ENCODE peak calls at places on chromosome 12, in nine cellular contexts. One of them, this sample, is unnamed. For H3K27me3, the result is how much of the 10 kb centered on the place peaks cover.

GRCh38 chr12:48542300-48542928 is 17.0 kb downstream of the OR8S1 start:
- DNase-seq in mammary epithelial cell: peak
- DNase-seq in endothelial cell of umbilical vein: peak
- DNase-seq in neural progenitor cell: peak
- DNase-seq in mesenchymal stem cell: peak
- DNase-seq in H9: peak
- DNase-seq in SK-N-SH: no peak
- DNase-seq in hepatocyte: peak
- DNase-seq in fibroblast of lung: peak
- DNase-seq in this sample: peak

GRCh38 chr12:27547592-27547991 is 23.6 kb downstream of the PPFIBP1 start:
- DNase-seq in mammary epithelial cell: no peak
- DNase-seq in endothelial cell of umbilical vein: no peak
- DNase-seq in neural progenitor cell: no peak
- DNase-seq in mesenchymal stem cell: no peak
- DNase-seq in H9: no peak
- DNase-seq in SK-N-SH: no peak
- DNase-seq in hepatocyte: no peak
- DNase-seq in fibroblast of lung: no peak
- DNase-seq in this sample: no peak

GRCh38 chr12:87953257-87953860 is 75.8 kb downstream of the C12orf50 start:
- DNase-seq in mammary epithelial cell: peak
- DNase-seq in endothelial cell of umbilical vein: peak
- DNase-seq in neural progenitor cell: peak
- DNase-seq in mesenchymal stem cell: peak
- DNase-seq in H9: no peak
- DNase-seq in SK-N-SH: peak
- DNase-seq in hepatocyte: peak
- DNase-seq in fibroblast of lung: peak
- DNase-seq in this sample: no peak

GRCh38 chr12:74985293-74985985 is 224.2 kb downstream of the KCNC2 start:
- DNase-seq in mammary epithelial cell: no peak
- DNase-seq in endothelial cell of umbilical vein: no peak
- DNase-seq in neural progenitor cell: no peak
- DNase-seq in mesenchymal stem cell: no peak
- DNase-seq in H9: peak
- DNase-seq in SK-N-SH: no peak
- DNase-seq in hepatocyte: no peak
- DNase-seq in fibroblast of lung: no peak
- DNase-seq in this sample: no peak

GRCh38 chr12:121524196-121524930 is 56.5 kb downstream of the KDM2B start:
- DNase-seq in mammary epithelial cell: no peak
- DNase-seq in endothelial cell of umbilical vein: no peak
- DNase-seq in neural progenitor cell: peak
- DNase-seq in mesenchymal stem cell: no peak
- DNase-seq in H9: no peak
- DNase-seq in SK-N-SH: no peak
- DNase-seq in hepatocyte: no peak
- DNase-seq in fibroblast of lung: no peak
- DNase-seq in this sample: no peak

GRCh38 chr12:124188561-124189405 is 106.1 kb upstream of the RFLNA start:
- DNase-seq in mammary epithelial cell: no peak
- DNase-seq in endothelial cell of umbilical vein: peak
- DNase-seq in neural progenitor cell: no peak
- DNase-seq in mesenchymal stem cell: peak
- DNase-seq in H9: no peak
- DNase-seq in SK-N-SH: no peak
- DNase-seq in hepatocyte: peak
- DNase-seq in fibroblast of lung: no peak
- DNase-seq in this sample: peak

GRCh38 chr12:69066420-69067373 is 133.7 kb upstream of the CPM start:
- DNase-seq in mammary epithelial cell: no peak
- DNase-seq in endothelial cell of umbilical vein: no peak
- DNase-seq in neural progenitor cell: no peak
- DNase-seq in mesenchymal stem cell: no peak
- DNase-seq in H9: peak
- DNase-seq in SK-N-SH: no peak
- DNase-seq in hepatocyte: no peak
- DNase-seq in fibroblast of lung: no peak
- DNase-seq in this sample: no peak

GRCh38 chr12:92094751-92095161 is 50.9 kb downstream of the BTG1 start:
- DNase-seq in mammary epithelial cell: no peak
- DNase-seq in endothelial cell of umbilical vein: peak
- DNase-seq in neural progenitor cell: no peak
- DNase-seq in mesenchymal stem cell: peak
- DNase-seq in H9: no peak
- DNase-seq in SK-N-SH: no peak
- DNase-seq in hepatocyte: no peak
- DNase-seq in fibroblast of lung: peak
- DNase-seq in this sample: no peak

GRCh38 chr12:23657598-23657997 is 291.9 kb downstream of the SOX5 start:
- DNase-seq in mammary epithelial cell: no peak
- DNase-seq in endothelial cell of umbilical vein: no peak
- DNase-seq in neural progenitor cell: no peak
- DNase-seq in mesenchymal stem cell: no peak
- DNase-seq in H9: no peak
- DNase-seq in SK-N-SH: no peak
- DNase-seq in hepatocyte: no peak
- DNase-seq in fibroblast of lung: peak
- DNase-seq in this sample: no peak

GRCh38 chr12:108009442-108009841 is 119.6 kb upstream of the WSCD2 start:
- DNase-seq in mammary epithelial cell: peak
- DNase-seq in endothelial cell of umbilical vein: no peak
- DNase-seq in neural progenitor cell: no peak
- DNase-seq in mesenchymal stem cell: no peak
- DNase-seq in H9: no peak
- DNase-seq in SK-N-SH: no peak
- DNase-seq in hepatocyte: peak
- DNase-seq in fibroblast of lung: no peak
- DNase-seq in this sample: no peak

GRCh38 chr12:10256064-10256463 is 43.4 kb downstream of the GABARAPL1 start:
- DNase-seq in mammary epithelial cell: no peak
- DNase-seq in endothelial cell of umbilical vein: no peak
- DNase-seq in neural progenitor cell: no peak
- DNase-seq in mesenchymal stem cell: no peak
- DNase-seq in H9: no peak
- DNase-seq in SK-N-SH: no peak
- DNase-seq in hepatocyte: no peak
- DNase-seq in fibroblast of lung: no peak
- DNase-seq in this sample: no peak

GRCh38 chr12:31599053-31599452 is 8.1 kb upstream of the DENND5B start:
- DNase-seq in mammary epithelial cell: no peak
- DNase-seq in endothelial cell of umbilical vein: no peak
- DNase-seq in neural progenitor cell: no peak
- DNase-seq in mesenchymal stem cell: no peak
- DNase-seq in H9: no peak
- DNase-seq in SK-N-SH: no peak
- DNase-seq in hepatocyte: no peak
- DNase-seq in fibroblast of lung: no peak
- DNase-seq in this sample: no peak

GRCh38 chr12:47734725-47735480 is 9.6 kb upstream of the ENDOU start:
- DNase-seq in mammary epithelial cell: no peak
- DNase-seq in endothelial cell of umbilical vein: no peak
- DNase-seq in neural progenitor cell: peak
- DNase-seq in mesenchymal stem cell: no peak
- DNase-seq in H9: peak
- DNase-seq in SK-N-SH: peak
- DNase-seq in hepatocyte: no peak
- DNase-seq in fibroblast of lung: peak
- DNase-seq in this sample: no peak

GRCh38 chr12:121513464-121514183 is 67.2 kb downstream of the KDM2B start:
- DNase-seq in mammary epithelial cell: no peak
- DNase-seq in endothelial cell of umbilical vein: no peak
- DNase-seq in neural progenitor cell: peak
- DNase-seq in mesenchymal stem cell: no peak
- DNase-seq in H9: peak
- DNase-seq in SK-N-SH: peak
- DNase-seq in hepatocyte: peak
- DNase-seq in fibroblast of lung: no peak
- DNase-seq in this sample: peak

GRCh38 chr12:96250119-96250685 is 56.0 kb downstream of the ELK3 start:
- DNase-seq in mammary epithelial cell: no peak
- DNase-seq in endothelial cell of umbilical vein: no peak
- DNase-seq in neural progenitor cell: no peak
- DNase-seq in mesenchymal stem cell: no peak
- DNase-seq in H9: no peak
- DNase-seq in SK-N-SH: no peak
- DNase-seq in hepatocyte: no peak
- DNase-seq in fibroblast of lung: no peak
- DNase-seq in this sample: no peak

GRCh38 chr12:66176525-66176924 is 6.7 kb upstream of the TMBIM4 start:
- DNase-seq in mammary epithelial cell: no peak
- DNase-seq in endothelial cell of umbilical vein: peak
- DNase-seq in neural progenitor cell: no peak
- DNase-seq in mesenchymal stem cell: peak
- DNase-seq in H9: no peak
- DNase-seq in SK-N-SH: no peak
- DNase-seq in hepatocyte: no peak
- DNase-seq in fibroblast of lung: no peak
- DNase-seq in this sample: no peak

GRCh38 chr12:54612216-54612750 is 22.4 kb downstream of the LACRT start:
- DNase-seq in mammary epithelial cell: no peak
- DNase-seq in endothelial cell of umbilical vein: no peak
- DNase-seq in neural progenitor cell: no peak
- DNase-seq in mesenchymal stem cell: no peak
- DNase-seq in H9: peak
- DNase-seq in SK-N-SH: no peak
- DNase-seq in hepatocyte: no peak
- DNase-seq in fibroblast of lung: no peak
- DNase-seq in this sample: no peak
- H3K27me3 ChIP-seq in mammary epithelial cell: under half
- H3K27me3 ChIP-seq in endothelial cell of umbilical vein: under half
- H3K27me3 ChIP-seq in neural progenitor cell: half or more
- H3K27me3 ChIP-seq in mesenchymal stem cell: half or more
- H3K27me3 ChIP-seq in H9: under half
- H3K27me3 ChIP-seq in SK-N-SH: under half
- H3K27me3 ChIP-seq in hepatocyte: under half
- H3K27me3 ChIP-seq in fibroblast of lung: under half
- H3K27me3 ChIP-seq in this sample: half or more

GRCh38 chr12:38903596-38903995 is 1.8 kb downstream of the CPNE8 start:
- DNase-seq in mammary epithelial cell: no peak
- DNase-seq in endothelial cell of umbilical vein: peak
- DNase-seq in neural progenitor cell: no peak
- DNase-seq in mesenchymal stem cell: no peak
- DNase-seq in H9: no peak
- DNase-seq in SK-N-SH: no peak
- DNase-seq in hepatocyte: no peak
- DNase-seq in fibroblast of lung: no peak
- DNase-seq in this sample: no peak
- H3K4me2 ChIP-seq in mammary epithelial cell: peak
- H3K4me2 ChIP-seq in endothelial cell of umbilical vein: peak
- H3K4me2 ChIP-seq in neural progenitor cell: peak
- H3K4me2 ChIP-seq in mesenchymal stem cell: no peak
- H3K4me2 ChIP-seq in H9: no peak
- H3K4me2 ChIP-seq in SK-N-SH: no peak
- H3K4me2 ChIP-seq in hepatocyte: peak
- H3K4me2 ChIP-seq in fibroblast of lung: no peak
- H3K4me2 ChIP-seq in this sample: peak

DNA sequence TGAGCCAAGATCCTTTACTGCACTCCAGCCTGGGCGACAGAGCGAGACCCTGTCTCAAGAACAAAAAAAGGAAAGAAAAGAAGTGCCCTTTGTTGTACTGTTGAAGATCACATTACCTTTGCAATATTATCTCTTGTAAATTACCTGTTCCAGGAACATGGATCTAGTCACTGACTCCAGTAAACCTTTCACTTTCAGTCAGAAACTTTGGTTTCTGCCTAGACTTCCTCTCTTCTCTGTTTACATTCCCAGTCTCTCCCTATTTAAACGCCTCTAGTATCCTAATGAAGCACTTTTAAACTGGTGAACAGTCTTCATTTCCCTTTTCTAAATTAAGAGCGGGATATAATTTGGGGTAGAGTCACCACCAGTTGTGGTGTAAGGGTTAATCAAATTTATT is 12.8 kb downstream of the CHPT1 start:
- DNase-seq in mammary epithelial cell: no peak
- DNase-seq in endothelial cell of umbilical vein: no peak
- DNase-seq in neural progenitor cell: no peak
- DNase-seq in mesenchymal stem cell: no peak
- DNase-seq in H9: no peak
- DNase-seq in SK-N-SH: no peak
- DNase-seq in hepatocyte: no peak
- DNase-seq in fibroblast of lung: no peak
- DNase-seq in this sample: no peak
- H3K27me3 ChIP-seq in mammary epithelial cell: under half
- H3K27me3 ChIP-seq in endothelial cell of umbilical vein: under half
- H3K27me3 ChIP-seq in neural progenitor cell: under half
- H3K27me3 ChIP-seq in mesenchymal stem cell: under half
- H3K27me3 ChIP-seq in H9: under half
- H3K27me3 ChIP-seq in SK-N-SH: under half
- H3K27me3 ChIP-seq in hepatocyte: under half
- H3K27me3 ChIP-seq in fibroblast of lung: under half
- H3K27me3 ChIP-seq in this sample: under half

GRCh38 chr12:12560587-12561304 is 1.9 kb downstream of the DUSP16 start:
- DNase-seq in mammary epithelial cell: peak
- DNase-seq in endothelial cell of umbilical vein: peak
- DNase-seq in neural progenitor cell: peak
- DNase-seq in mesenchymal stem cell: peak
- DNase-seq in H9: no peak
- DNase-seq in SK-N-SH: peak
- DNase-seq in hepatocyte: peak
- DNase-seq in fibroblast of lung: peak
- DNase-seq in this sample: peak

GRCh38 chr12:12558291-12558690 is 4.4 kb downstream of the DUSP16 start:
- DNase-seq in mammary epithelial cell: no peak
- DNase-seq in endothelial cell of umbilical vein: no peak
- DNase-seq in neural progenitor cell: no peak
- DNase-seq in mesenchymal stem cell: no peak
- DNase-seq in H9: no peak
- DNase-seq in SK-N-SH: no peak
- DNase-seq in hepatocyte: no peak
- DNase-seq in fibroblast of lung: no peak
- DNase-seq in this sample: no peak

GRCh38 chr12:12561305-12562015 is 1.2 kb downstream of the DUSP16 start:
- DNase-seq in mammary epithelial cell: peak
- DNase-seq in endothelial cell of umbilical vein: no peak
- DNase-seq in neural progenitor cell: peak
- DNase-seq in mesenchymal stem cell: peak
- DNase-seq in H9: peak
- DNase-seq in SK-N-SH: peak
- DNase-seq in hepatocyte: no peak
- DNase-seq in fibroblast of lung: peak
- DNase-seq in this sample: peak

GRCh38 chr12:12557733-12558132 is 4.9 kb downstream of the DUSP16 start:
- DNase-seq in mammary epithelial cell: no peak
- DNase-seq in endothelial cell of umbilical vein: no peak
- DNase-seq in neural progenitor cell: no peak
- DNase-seq in mesenchymal stem cell: no peak
- DNase-seq in H9: no peak
- DNase-seq in SK-N-SH: no peak
- DNase-seq in hepatocyte: no peak
- DNase-seq in fibroblast of lung: no peak
- DNase-seq in this sample: no peak

GRCh38 chr12:12559699-12560296 is 2.9 kb downstream of the DUSP16 start:
- DNase-seq in mammary epithelial cell: no peak
- DNase-seq in endothelial cell of umbilical vein: no peak
- DNase-seq in neural progenitor cell: no peak
- DNase-seq in mesenchymal stem cell: no peak
- DNase-seq in H9: no peak
- DNase-seq in SK-N-SH: no peak
- DNase-seq in hepatocyte: no peak
- DNase-seq in fibroblast of lung: no peak
- DNase-seq in this sample: no peak
- H3K4me2 ChIP-seq in mammary epithelial cell: peak
- H3K4me2 ChIP-seq in endothelial cell of umbilical vein: peak
- H3K4me2 ChIP-seq in neural progenitor cell: peak
- H3K4me2 ChIP-seq in mesenchymal stem cell: no peak
- H3K4me2 ChIP-seq in H9: peak
- H3K4me2 ChIP-seq in SK-N-SH: peak
- H3K4me2 ChIP-seq in hepatocyte: peak
- H3K4me2 ChIP-seq in fibroblast of lung: peak
- H3K4me2 ChIP-seq in this sample: peak